ENCODE peak calls at places on chromosomes 2 and 18, in six cellular contexts. Q is fibroblast of pulmonary artery, F is GM23338, V is IMR-90, I is fibroblast of villous mesenchyme, K is uterus. L is an unnamed sample.

GRCh38 chr2:15059870-15060617 is 427.5 kb downstream of the LRATD1 start:
- DNase-seq in I (no peak), V (no peak), F (no peak), K (no peak), Q (no peak), L (peak; percentile 39)

GRCh38 chr18:10320848-10321247 is 133.6 kb upstream of the APCDD1 start:
- DNase-seq in Q (peak; percentile 14), I (no peak), K (no peak), F (no peak), V (peak; percentile 57), L (no peak)

GRCh38 chr2:73640537-73640936 is 1.7 kb downstream of the NAT8 start:
- DNase-seq in K (no peak), F (no peak), I (peak; percentile 47), Q (peak; percentile 36), V (no peak), L (peak; percentile 29)

GRCh38 chr2:9294764-9295163 is 88.2 kb downstream of the ASAP2 start:
- DNase-seq in Q (no peak), I (no peak), F (no peak), V (no peak), K (no peak), L (no peak)

GRCh38 chr2:217314021-217314460 is 454.2 kb upstream of the TNP1 start:
- DNase-seq in Q (no peak), V (no peak), F (no peak), I (peak; percentile 98), K (peak; percentile 57), L (no peak)

GRCh38 chr18:12030667-12031066 is 49.4 kb downstream of the IMPA2 start:
- DNase-seq in F (no peak), K (no peak), V (no peak), I (no peak), Q (no peak), L (no peak)

GRCh38 chr18:71252351-71252862 is 963.6 kb downstream of the SOCS6 start:
- DNase-seq in V (no peak), F (no peak), K (no peak), I (no peak), Q (peak; percentile 2), L (no peak)

GRCh38 chr2:12964904-12965539 is 248.3 kb downstream of the TRIB2 start:
- DNase-seq in F (no peak), Q (no peak), I (no peak), K (no peak), V (no peak), L (no peak)

GRCh38 chr2:201972621-201973255 is 60.9 kb upstream of the FZD7 start:
- DNase-seq in F (peak; percentile 90), I (no peak), V (no peak), Q (no peak), K (no peak), L (no peak)

GRCh38 chr2:171347591-171348032 is 86.2 kb downstream of the METTL8 start:
- DNase-seq in Q (peak; percentile 75), I (peak; percentile 89), F (no peak), V (peak; percentile 93), K (no peak), L (peak; percentile 14)

GRCh38 chr18:45370190-45371010 is 244.9 kb upstream of the SLC14A2 start:
- DNase-seq in V (no peak), I (peak; percentile 13), K (peak; percentile 28), Q (peak; percentile 43), F (peak; percentile 5), L (no peak)

GRCh38 chr2:10865841-10866240 is 45.9 kb upstream of the KCNF1 start:
- DNase-seq in V (no peak), I (no peak), K (no peak), F (no peak), Q (no peak), L (no peak)

GRCh38 chr2:237879058-237879430 is 19.6 kb downstream of the RAMP1 start:
- DNase-seq in V (peak; percentile 56), Q (peak; percentile 77), F (no peak), K (peak; percentile 75), I (peak; percentile 71), L (peak; percentile 58)

GRCh38 chr2:223465793-223466192 is 136.4 kb downstream of the SCG2 start:
- DNase-seq in V (peak; percentile 96), F (no peak), K (peak; percentile 81), I (peak; percentile 99), Q (peak; percentile 99), L (peak; percentile 95)

GRCh38 chr2:85754313-85755095 is 713 bp downstream of the ATOH8 start:
- DNase-seq in I (peak; percentile 71), Q (peak; percentile 44), F (peak; percentile 79), K (no peak), V (peak; percentile 39), L (no peak)

GRCh38 chr2:143205106-143205764 is 76.0 kb downstream of the ARHGAP15 start:
- DNase-seq in Q (peak; percentile 26), F (peak; percentile 30), I (peak; percentile 13), V (peak; percentile 8), K (no peak), L (peak; percentile 95)

GRCh38 chr2:126663184-126663963 is 7.4 kb downstream of the GYPC start:
- DNase-seq in Q (no peak), V (no peak), I (no peak), F (no peak), K (no peak), L (no peak)
- H3K4me3 ChIP-seq in Q (no peak overlapping the region), V (no peak overlapping the region), I (no peak overlapping the region), F (no peak overlapping the region), K (no peak overlapping the region), L (no peak overlapping the region)

GRCh38 chr2:220154243-220154642 is 526.8 kb downstream of the SLC4A3 start:
- DNase-seq in I (no peak), K (no peak), V (no peak), Q (no peak), F (no peak), L (no peak)
- TF ChIP-seq CTCF in I (no peak), K (no peak), V (peak; percentile 7), Q (peak; percentile 9), F (peak; percentile 35), L (no peak)

DNA sequence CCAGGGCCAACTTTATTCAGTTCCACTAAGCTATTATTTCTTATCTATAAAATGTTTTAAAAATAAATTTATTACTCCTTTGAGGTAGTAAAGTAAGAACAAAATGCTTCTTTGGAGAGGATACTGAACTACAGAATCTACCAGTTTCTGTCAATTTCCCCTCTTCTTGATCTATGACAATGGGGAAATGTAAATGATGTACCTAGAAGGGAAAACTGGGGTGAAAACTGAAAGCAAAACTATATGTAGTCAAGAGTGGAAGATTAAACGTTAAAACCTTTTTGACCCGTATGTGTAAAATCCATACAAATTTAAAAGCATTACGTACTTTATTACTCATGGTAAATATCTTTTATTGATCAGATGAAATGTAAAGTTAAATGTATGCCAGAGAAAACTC is 1287.8 kb upstream of the TMEFF2 start:
- DNase-seq in V (no peak), I (no peak), Q (no peak), F (no peak), K (no peak), L (no peak)
- H3K4me3 ChIP-seq in V (no peak overlapping the region), I (no peak overlapping the region), Q (no peak overlapping the region), F (no peak overlapping the region), K (no peak overlapping the region), L (no peak overlapping the region)

DNA sequence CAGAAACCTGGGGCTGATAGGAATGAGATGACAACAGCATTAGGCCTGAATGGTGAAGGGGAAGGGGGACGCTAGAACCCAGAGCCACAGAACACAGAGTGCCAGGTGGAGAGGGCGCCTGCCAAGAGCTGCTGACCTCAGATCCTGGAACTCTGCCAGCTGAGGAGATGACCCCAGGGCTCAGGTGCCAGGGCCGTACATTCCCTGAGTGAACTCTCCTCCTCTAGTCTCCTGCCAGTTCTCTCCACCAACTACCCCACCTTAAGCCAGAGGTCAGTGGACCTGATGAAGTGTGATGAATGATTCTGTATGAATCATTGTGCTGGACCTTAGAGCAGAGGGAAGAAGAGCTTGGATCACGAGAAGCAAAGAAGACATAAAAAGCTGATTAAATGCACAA is 1582.2 kb upstream of the ACVR2A start:
- DNase-seq in K (no peak), I (no peak), V (no peak), Q (no peak), F (no peak), L (no peak)
- TF ChIP-seq CTCF in K (no peak), I (no peak), V (no peak), Q (no peak), F (no peak), L (no peak)